ENCODE peak calls at places on chromosomes 12 and 14, in four cellular contexts. R is K562, H is HepG2, M is H1. G is an unnamed sample.

GRCh38 chr12:118682656-118683055 is 298.7 kb upstream of the SRRM4 start:
- DNase-seq in H (no peak), R (no peak), M (no peak), G (no peak)

GRCh38 chr14:94636744-94637412 is 24.7 kb downstream of the SERPINA3 start:
- DNase-seq in M (no peak), H (peak; percentile 80), R (no peak), G (no peak)

GRCh38 chr12:132786192-132786591 is 24.6 kb upstream of the ANKLE2 start:
- DNase-seq in R (no peak), M (no peak), H (no peak), G (no peak)

GRCh38 chr12:65532162-65532561 is 253.7 kb downstream of the MSRB3 start:
- DNase-seq in H (no peak), M (no peak), R (no peak), G (no peak)

GRCh38 chr12:4224211-4224878 is 49.2 kb upstream of the CCND2 start:
- DNase-seq in M (peak; percentile 31), H (no peak), R (no peak), G (no peak)

GRCh38 chr12:60421741-60422140 is 825.9 kb downstream of the SLC16A7 start:
- DNase-seq in R (no peak), H (no peak), M (no peak), G (no peak)

GRCh38 chr12:989751-990278 is 1.2 kb upstream of the ERC1 start:
- DNase-seq in H (peak; percentile 66), M (no peak), R (peak; percentile 42), G (no peak)

GRCh38 chr14:76993743-76994142 is 34.8 kb downstream of the IRF2BPL start:
- DNase-seq in M (peak; percentile 46), R (no peak), H (no peak), G (no peak)

GRCh38 chr12:87661770-87662402 is 367.3 kb downstream of the C12orf50 start:
- DNase-seq in M (no peak), R (no peak), H (no peak), G (no peak)

GRCh38 chr12:58529897-58530296 is 390.4 kb downstream of the LRIG3 start:
- DNase-seq in R (no peak), M (no peak), H (no peak), G (no peak)

DNA sequence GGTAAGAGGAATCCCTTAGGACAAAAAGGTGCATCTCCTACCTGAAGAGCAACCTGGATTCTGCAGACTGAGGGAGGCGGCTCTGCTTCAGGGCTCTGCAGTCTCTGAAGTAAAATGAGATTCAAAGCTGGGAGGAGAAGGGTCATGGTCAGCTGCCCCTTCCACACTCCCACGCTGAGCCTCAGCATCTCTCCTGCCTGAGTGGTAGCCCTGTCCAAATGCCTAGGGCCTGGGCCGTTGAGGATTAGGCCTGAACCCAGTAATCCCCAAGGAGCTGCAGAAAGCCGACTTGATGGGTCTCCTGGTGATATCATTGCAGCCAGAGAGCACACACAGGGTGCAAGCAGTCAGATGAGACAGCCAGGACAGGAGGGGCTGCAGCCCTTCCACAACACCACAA is 18.9 kb downstream of the PHLDA1 start:
- DNase-seq in R (no peak), M (no peak), H (no peak), G (no peak)
- H3K27ac ChIP-seq in R (no peak overlapping the region), M (no peak overlapping the region), H (no peak overlapping the region), G (no peak overlapping the region)

GRCh38 chr14:60093088-60093487 is 1.4 kb downstream of the PCNX4 start:
- DNase-seq in M (no peak), H (no peak), R (no peak), G (no peak)
- TF ChIP-seq GABPA in M (no peak), H (no peak), R (no peak), G (no peak)

DNA sequence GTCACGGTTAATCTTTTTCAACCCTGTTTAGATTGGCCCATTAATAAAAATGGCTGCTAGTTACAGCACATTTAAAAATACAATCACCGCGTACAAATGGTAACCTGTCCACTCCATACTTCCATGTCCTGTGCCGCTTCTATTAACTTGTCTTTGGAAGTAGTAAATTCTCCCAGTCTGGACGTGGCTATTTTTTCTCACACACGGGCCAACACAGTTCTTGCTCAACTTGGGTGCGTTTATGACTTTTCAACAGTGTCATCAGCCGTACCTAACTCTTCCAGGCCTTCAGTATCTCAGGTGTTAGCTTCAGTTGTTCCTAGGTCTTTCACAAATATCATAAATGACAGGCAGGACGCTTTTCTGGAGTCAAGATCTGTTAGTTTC is 481 bp upstream of the PCNX1 start:
- DNase-seq in R (no peak), M (no peak), H (no peak), G (no peak)
- H3K27ac ChIP-seq in R (no peak overlapping the region), M (no peak overlapping the region), H (peak overlapping the region; percentile 57), G (peak overlapping the region; percentile 85)

GRCh38 chr14:104602315-104602932 is 2.1 kb downstream of the TMEM179 start:
- DNase-seq in R (no peak), M (no peak), H (no peak), G (no peak)
- TF ChIP-seq GABPA in R (no peak), M (no peak), H (no peak), G (no peak)

GRCh38 chr14:75523771-75524171 is 1.5 kb downstream of the BATF start:
- DNase-seq in H (no peak), R (no peak), M (no peak), G (no peak)
- H3K27ac ChIP-seq in H (no peak overlapping the region), R (no peak overlapping the region), M (no peak overlapping the region), G (no peak overlapping the region)

G was measured in HL-60.